ENCODE peak calls at places on chromosomes 3 and 15, in ten cellular contexts. K is aorta, J is ELF-1, V is LoVo, L is ELR, C is heart left ventricle, E is T-helper 2 cell, Y is fibroblast of pulmonary artery, F is RPMI8226, Q is NCI-H1417. U is an unnamed sample.
A peak's percentile ranks its signal among the peaks of the same experiment; 100 is the strongest.

GRCh38 chr3:70805044-70805732 is 492.8 kb upstream of the MDFIC2 start:
- DNase-seq in Y (peak; percentile 45), Q (no peak), F (no peak), V (no peak), K (no peak), L (peak; percentile 48), E (no peak), J (no peak), C (no peak), U (no peak)

GRCh38 chr3:30672959-30673358 is 66.6 kb downstream of the TGFBR2 start:
- DNase-seq in Q (peak; percentile 23), J (no peak), K (no peak), Y (peak; percentile 49), V (no peak), E (no peak), C (no peak), L (no peak), F (no peak), U (no peak)

GRCh38 chr15:66253643-66254363 is at the start of gene MEGF11:
- DNase-seq in K (peak; percentile 60), V (peak; percentile 16), E (no peak), F (no peak), Y (peak; percentile 41), C (peak; percentile 23), Q (peak; percentile 85), J (peak; percentile 54), L (peak; percentile 32), U (peak; percentile 43)

GRCh38 chr15:25058080-25058785 is 103.4 kb downstream of the SNRPN start:
- DNase-seq in C (peak; percentile 15), K (no peak), Q (no peak), V (no peak), J (no peak), F (no peak), Y (no peak), L (no peak), E (no peak), U (no peak)

GRCh38 chr3:141830508-141830907 is 45.9 kb upstream of the ATP1B3 start:
- DNase-seq in Q (no peak), F (no peak), Y (peak; percentile 75), L (no peak), K (no peak), C (no peak), V (no peak), E (no peak), J (peak; percentile 54), U (peak; percentile 41)

GRCh38 chr3:189808246-189809007 is 177.2 kb downstream of the TP63 start:
- DNase-seq in J (no peak), L (no peak), F (no peak), E (no peak), C (no peak), Q (no peak), K (no peak), Y (no peak), V (no peak), U (no peak)

GRCh38 chr15:101026686-101027272 is 107.6 kb downstream of the LRRK1 start:
- DNase-seq in Q (no peak), L (no peak), F (no peak), J (peak; percentile 2), C (no peak), V (no peak), Y (no peak), E (no peak), K (peak; percentile 20), U (no peak)

GRCh38 chr3:128448491-128448890 is 18.2 kb downstream of the DNAJB8 start:
- DNase-seq in Q (no peak), E (no peak), Y (no peak), L (no peak), J (no peak), K (no peak), F (no peak), C (no peak), V (no peak), U (no peak)

GRCh38 chr3:85821130-85821756 is 862.5 kb downstream of the CADM2 start:
- DNase-seq in Y (peak; percentile 1), K (no peak), E (no peak), F (peak; percentile 32), Q (peak; percentile 90), J (peak; percentile 9), V (peak; percentile 22), L (no peak), C (no peak), U (peak; percentile 1)

GRCh38 chr3:32842531-32842931 is 24.7 kb downstream of the TRIM71 start:
- DNase-seq in E (no peak), F (no peak), Y (no peak), K (no peak), L (no peak), C (no peak), J (no peak), Q (no peak), V (peak; percentile 30), U (no peak)

GRCh38 chr3:65497846-65498245 is 540.9 kb downstream of the MAGI1 start:
- DNase-seq in L (no peak), K (no peak), Q (peak; percentile 42), E (no peak), C (no peak), F (no peak), Y (no peak), J (peak; percentile 54), V (no peak), U (no peak)

GRCh38 chr15:74776851-74777768 is 4.8 kb upstream of the CSK start:
- DNase-seq in J (peak; percentile 93), C (no peak), Q (peak; percentile 38), L (peak; percentile 22), E (peak; percentile 73), Y (no peak), F (peak; percentile 90), K (peak; percentile 65), V (no peak), U (no peak)

GRCh38 chr15:52727825-52728224 is 48.6 kb upstream of the ATOSA start:
- DNase-seq in Q (peak; percentile 39), L (no peak), Y (no peak), E (no peak), F (no peak), V (no peak), C (no peak), K (no peak), J (no peak), U (peak; percentile 18)